ENCODE peak calls at places on chromosomes 1 and 21, in seven cellular contexts. One of them, this sample, is unnamed.

GRCh38 chr1:25653558-25653957 is 37.0 kb downstream of the MAN1C1 start:
- DNase-seq in CD8-positive, alpha-beta T cell: no peak
- DNase-seq in prostate gland: no peak
- DNase-seq in fibroblast of mammary gland: no peak
- DNase-seq in ovary: no peak
- DNase-seq in left lung: no peak
- DNase-seq in GM23248: no peak
- DNase-seq in this sample: no peak

GRCh38 chr1:26626994-26627393 is 68.8 kb upstream of the ARID1A start:
- DNase-seq in CD8-positive, alpha-beta T cell: no peak
- DNase-seq in prostate gland: no peak
- DNase-seq in fibroblast of mammary gland: peak; percentile 31
- DNase-seq in ovary: no peak
- DNase-seq in left lung: no peak
- DNase-seq in GM23248: peak; percentile 74
- DNase-seq in this sample: peak; percentile 71

GRCh38 chr1:117753652-117754051 is 147.8 kb downstream of the TENT5C start:
- DNase-seq in CD8-positive, alpha-beta T cell: no peak
- DNase-seq in prostate gland: no peak
- DNase-seq in fibroblast of mammary gland: peak; percentile 73
- DNase-seq in ovary: no peak
- DNase-seq in left lung: no peak
- DNase-seq in GM23248: peak; percentile 80
- DNase-seq in this sample: peak; percentile 33

GRCh38 chr1:81190003-81190402 is 610.7 kb upstream of the ADGRL2 start:
- DNase-seq in CD8-positive, alpha-beta T cell: no peak
- DNase-seq in prostate gland: no peak
- DNase-seq in fibroblast of mammary gland: no peak
- DNase-seq in ovary: no peak
- DNase-seq in left lung: no peak
- DNase-seq in GM23248: no peak
- DNase-seq in this sample: no peak

GRCh38 chr1:80155371-80155770 is 1148.8 kb upstream of the ADGRL4 start:
- DNase-seq in CD8-positive, alpha-beta T cell: no peak
- DNase-seq in prostate gland: no peak
- DNase-seq in fibroblast of mammary gland: peak; percentile 21
- DNase-seq in ovary: no peak
- DNase-seq in left lung: no peak
- DNase-seq in GM23248: no peak
- DNase-seq in this sample: no peak

GRCh38 chr1:56459260-56459659 is 120.1 kb downstream of the PLPP3 start:
- DNase-seq in CD8-positive, alpha-beta T cell: no peak
- DNase-seq in prostate gland: no peak
- DNase-seq in fibroblast of mammary gland: no peak
- DNase-seq in ovary: no peak
- DNase-seq in left lung: no peak
- DNase-seq in GM23248: no peak
- DNase-seq in this sample: no peak

GRCh38 chr1:89112871-89113613 is 12.9 kb downstream of the GBP2 start:
- DNase-seq in CD8-positive, alpha-beta T cell: no peak
- DNase-seq in prostate gland: no peak
- DNase-seq in fibroblast of mammary gland: no peak
- DNase-seq in ovary: no peak
- DNase-seq in left lung: no peak
- DNase-seq in GM23248: no peak
- DNase-seq in this sample: no peak

GRCh38 chr1:181588631-181589030 is 105.3 kb downstream of the CACNA1E start:
- DNase-seq in CD8-positive, alpha-beta T cell: no peak
- DNase-seq in prostate gland: no peak
- DNase-seq in fibroblast of mammary gland: no peak
- DNase-seq in ovary: no peak
- DNase-seq in left lung: no peak
- DNase-seq in GM23248: no peak
- DNase-seq in this sample: no peak

GRCh38 chr1:183942933-183943693 is 94.4 kb downstream of the COLGALT2 start:
- DNase-seq in CD8-positive, alpha-beta T cell: no peak
- DNase-seq in prostate gland: no peak
- DNase-seq in fibroblast of mammary gland: peak; percentile 100
- DNase-seq in ovary: no peak
- DNase-seq in left lung: peak; percentile 50
- DNase-seq in GM23248: peak; percentile 67
- DNase-seq in this sample: peak; percentile 92

GRCh38 chr21:21018841-21019240 is 20.6 kb downstream of the NCAM2 start:
- DNase-seq in CD8-positive, alpha-beta T cell: no peak
- DNase-seq in prostate gland: no peak
- DNase-seq in fibroblast of mammary gland: no peak
- DNase-seq in ovary: no peak
- DNase-seq in left lung: no peak
- DNase-seq in GM23248: no peak
- DNase-seq in this sample: no peak

GRCh38 chr1:68320349-68320748 is 88.0 kb upstream of the WLS start:
- DNase-seq in CD8-positive, alpha-beta T cell: no peak
- DNase-seq in prostate gland: no peak
- DNase-seq in fibroblast of mammary gland: no peak
- DNase-seq in ovary: no peak
- DNase-seq in left lung: no peak
- DNase-seq in GM23248: no peak
- DNase-seq in this sample: no peak

GRCh38 chr21:45322960-45323461 is 35.3 kb upstream of the POFUT2 start:
- DNase-seq in CD8-positive, alpha-beta T cell: no peak
- DNase-seq in prostate gland: no peak
- DNase-seq in fibroblast of mammary gland: peak; percentile 70
- DNase-seq in ovary: peak; percentile 79
- DNase-seq in left lung: no peak
- DNase-seq in GM23248: peak; percentile 72
- DNase-seq in this sample: no peak

GRCh38 chr21:40793057-40793456 is 53.9 kb downstream of the DSCAM start:
- DNase-seq in CD8-positive, alpha-beta T cell: no peak
- DNase-seq in prostate gland: no peak
- DNase-seq in fibroblast of mammary gland: no peak
- DNase-seq in ovary: no peak
- DNase-seq in left lung: no peak
- DNase-seq in GM23248: no peak
- DNase-seq in this sample: peak; percentile 84

GRCh38 chr1:245717611-245718010 is 562.8 kb downstream of the KIF26B start:
- DNase-seq in CD8-positive, alpha-beta T cell: no peak
- DNase-seq in prostate gland: no peak
- DNase-seq in fibroblast of mammary gland: no peak
- DNase-seq in ovary: no peak
- DNase-seq in left lung: no peak
- DNase-seq in GM23248: no peak
- DNase-seq in this sample: no peak

GRCh38 chr1:111436726-111437125 is 9.2 kb upstream of the OVGP1 start:
- DNase-seq in CD8-positive, alpha-beta T cell: no peak
- DNase-seq in prostate gland: no peak
- DNase-seq in fibroblast of mammary gland: peak; percentile 57
- DNase-seq in ovary: no peak
- DNase-seq in left lung: no peak
- DNase-seq in GM23248: peak; percentile 41
- DNase-seq in this sample: no peak

GRCh38 chr1:58812926-58813325 is 29.1 kb upstream of the JUN start:
- DNase-seq in CD8-positive, alpha-beta T cell: peak; percentile 44
- DNase-seq in prostate gland: no peak
- DNase-seq in fibroblast of mammary gland: no peak
- DNase-seq in ovary: no peak
- DNase-seq in left lung: no peak
- DNase-seq in GM23248: no peak
- DNase-seq in this sample: no peak

GRCh38 chr1:218025454-218025853 is 259.6 kb upstream of the RRP15 start:
- DNase-seq in CD8-positive, alpha-beta T cell: no peak
- DNase-seq in prostate gland: no peak
- DNase-seq in fibroblast of mammary gland: no peak
- DNase-seq in ovary: no peak
- DNase-seq in left lung: no peak
- DNase-seq in GM23248: peak; percentile 17
- DNase-seq in this sample: peak; percentile 18

DNA sequence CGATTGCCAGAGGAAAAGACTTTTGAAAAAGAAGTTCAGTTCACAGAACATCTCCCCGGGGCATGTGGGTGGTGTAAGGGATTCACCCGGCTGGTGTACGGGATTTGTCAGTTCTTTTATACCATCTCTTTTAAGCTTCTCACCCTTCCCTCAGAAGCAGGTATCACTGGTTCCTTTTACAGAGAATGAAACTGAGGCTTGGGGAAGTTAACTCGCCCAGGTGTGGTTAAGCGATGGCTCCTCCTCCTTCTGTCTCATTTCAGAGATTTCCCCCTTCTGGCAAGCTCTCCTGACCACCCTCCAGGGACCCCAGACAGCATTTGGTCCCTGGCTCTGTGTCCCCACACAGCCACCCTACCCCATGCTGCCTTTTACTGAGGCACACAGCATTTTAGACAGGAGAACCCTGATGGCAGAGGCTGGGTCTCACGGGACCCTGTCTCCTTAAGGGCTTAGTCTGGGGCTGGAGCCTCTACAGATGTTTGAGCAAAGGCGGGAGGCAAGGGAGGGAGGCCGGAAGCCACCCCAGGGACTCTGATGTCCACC is 2.8 kb upstream of the ECE1 start:
- DNase-seq in CD8-positive, alpha-beta T cell: peak; percentile 50
- DNase-seq in prostate gland: no peak
- DNase-seq in fibroblast of mammary gland: no peak
- DNase-seq in ovary: no peak
- DNase-seq in left lung: no peak
- DNase-seq in GM23248: no peak
- DNase-seq in this sample: no peak
- H3K4me3 ChIP-seq in CD8-positive, alpha-beta T cell: peak overlapping the region; percentile 86
- H3K4me3 ChIP-seq in prostate gland: no peak overlapping the region
- H3K4me3 ChIP-seq in fibroblast of mammary gland: no peak overlapping the region
- H3K4me3 ChIP-seq in ovary: no peak overlapping the region
- H3K4me3 ChIP-seq in left lung: no peak overlapping the region
- H3K4me3 ChIP-seq in GM23248: no peak overlapping the region
- H3K4me3 ChIP-seq in this sample: no peak overlapping the region

GRCh38 chr1:247332215-247332900 is 691 bp upstream of the ZNF496 start:
- DNase-seq in CD8-positive, alpha-beta T cell: peak; percentile 56
- DNase-seq in prostate gland: peak; percentile 20
- DNase-seq in fibroblast of mammary gland: peak; percentile 44
- DNase-seq in ovary: peak; percentile 74
- DNase-seq in left lung: peak; percentile 58
- DNase-seq in GM23248: peak; percentile 74
- DNase-seq in this sample: peak; percentile 73

GRCh38 chr1:247331172-247331525 is 518 bp downstream of the ZNF496 start:
- DNase-seq in CD8-positive, alpha-beta T cell: peak; percentile 70
- DNase-seq in prostate gland: peak; percentile 72
- DNase-seq in fibroblast of mammary gland: peak; percentile 69
- DNase-seq in ovary: peak; percentile 79
- DNase-seq in left lung: peak; percentile 87
- DNase-seq in GM23248: peak; percentile 90
- DNase-seq in this sample: peak; percentile 84

GRCh38 chr1:247334378-247335133 is 2.9 kb upstream of the ZNF496 start:
- DNase-seq in CD8-positive, alpha-beta T cell: no peak
- DNase-seq in prostate gland: no peak
- DNase-seq in fibroblast of mammary gland: no peak
- DNase-seq in ovary: no peak
- DNase-seq in left lung: no peak
- DNase-seq in GM23248: no peak
- DNase-seq in this sample: no peak

GRCh38 chr1:247331526-247332214 is at the start of gene ZNF496:
- DNase-seq in CD8-positive, alpha-beta T cell: peak; percentile 65
- DNase-seq in prostate gland: peak; percentile 81
- DNase-seq in fibroblast of mammary gland: peak; percentile 85
- DNase-seq in ovary: peak; percentile 90
- DNase-seq in left lung: peak; percentile 77
- DNase-seq in GM23248: peak; percentile 86
- DNase-seq in this sample: peak; percentile 93

GRCh38 chr1:247332901-247333361 is 1.3 kb upstream of the ZNF496 start:
- DNase-seq in CD8-positive, alpha-beta T cell: no peak
- DNase-seq in prostate gland: peak; percentile 48
- DNase-seq in fibroblast of mammary gland: peak; percentile 38
- DNase-seq in ovary: no peak
- DNase-seq in left lung: peak; percentile 73
- DNase-seq in GM23248: peak; percentile 60
- DNase-seq in this sample: peak; percentile 35
- H3K4me3 ChIP-seq in CD8-positive, alpha-beta T cell: peak overlapping the region; percentile 40
- H3K4me3 ChIP-seq in prostate gland: peak overlapping the region; percentile 86
- H3K4me3 ChIP-seq in fibroblast of mammary gland: peak overlapping the region; percentile 80
- H3K4me3 ChIP-seq in ovary: peak overlapping the region; percentile 82
- H3K4me3 ChIP-seq in left lung: peak overlapping the region; percentile 95
- H3K4me3 ChIP-seq in GM23248: peak overlapping the region; percentile 90
- H3K4me3 ChIP-seq in this sample: peak overlapping the region; percentile 100

DNA sequence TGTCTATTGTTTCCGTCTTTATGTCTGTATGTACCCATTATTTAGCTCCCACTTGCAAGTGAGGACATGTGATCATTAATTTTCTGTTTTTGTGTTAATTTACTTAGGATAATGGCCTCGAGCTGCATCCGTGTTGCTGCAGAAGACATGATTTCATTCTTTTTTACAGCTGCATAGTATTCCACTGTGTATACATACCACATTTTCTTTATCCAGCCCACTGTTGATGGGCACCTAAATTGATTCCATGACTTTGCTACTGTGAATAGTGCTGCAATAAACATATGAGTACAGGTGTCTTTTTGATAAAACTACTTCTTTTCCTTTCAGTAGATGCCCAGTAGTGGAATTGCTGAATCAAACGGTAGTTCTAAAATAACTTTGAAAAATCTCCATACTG is 12.7 kb upstream of the SLAMF1 start:
- DNase-seq in CD8-positive, alpha-beta T cell: no peak
- DNase-seq in prostate gland: no peak
- DNase-seq in fibroblast of mammary gland: no peak
- DNase-seq in ovary: no peak
- DNase-seq in left lung: no peak
- DNase-seq in GM23248: no peak
- DNase-seq in this sample: no peak
- H3K4me3 ChIP-seq in CD8-positive, alpha-beta T cell: no peak overlapping the region
- H3K4me3 ChIP-seq in prostate gland: no peak overlapping the region
- H3K4me3 ChIP-seq in fibroblast of mammary gland: no peak overlapping the region
- H3K4me3 ChIP-seq in ovary: no peak overlapping the region
- H3K4me3 ChIP-seq in left lung: no peak overlapping the region
- H3K4me3 ChIP-seq in GM23248: no peak overlapping the region
- H3K4me3 ChIP-seq in this sample: no peak overlapping the region

GRCh38 chr1:34266127-34266951 is 89.6 kb downstream of the C1orf94 start:
- DNase-seq in CD8-positive, alpha-beta T cell: no peak
- DNase-seq in prostate gland: no peak
- DNase-seq in fibroblast of mammary gland: no peak
- DNase-seq in ovary: no peak
- DNase-seq in left lung: no peak
- DNase-seq in GM23248: peak; percentile 34
- DNase-seq in this sample: no peak
- H3K4me3 ChIP-seq in CD8-positive, alpha-beta T cell: no peak overlapping the region
- H3K4me3 ChIP-seq in prostate gland: no peak overlapping the region
- H3K4me3 ChIP-seq in fibroblast of mammary gland: no peak overlapping the region
- H3K4me3 ChIP-seq in ovary: no peak overlapping the region
- H3K4me3 ChIP-seq in left lung: no peak overlapping the region
- H3K4me3 ChIP-seq in GM23248: no peak overlapping the region
- H3K4me3 ChIP-seq in this sample: no peak overlapping the region

DNA sequence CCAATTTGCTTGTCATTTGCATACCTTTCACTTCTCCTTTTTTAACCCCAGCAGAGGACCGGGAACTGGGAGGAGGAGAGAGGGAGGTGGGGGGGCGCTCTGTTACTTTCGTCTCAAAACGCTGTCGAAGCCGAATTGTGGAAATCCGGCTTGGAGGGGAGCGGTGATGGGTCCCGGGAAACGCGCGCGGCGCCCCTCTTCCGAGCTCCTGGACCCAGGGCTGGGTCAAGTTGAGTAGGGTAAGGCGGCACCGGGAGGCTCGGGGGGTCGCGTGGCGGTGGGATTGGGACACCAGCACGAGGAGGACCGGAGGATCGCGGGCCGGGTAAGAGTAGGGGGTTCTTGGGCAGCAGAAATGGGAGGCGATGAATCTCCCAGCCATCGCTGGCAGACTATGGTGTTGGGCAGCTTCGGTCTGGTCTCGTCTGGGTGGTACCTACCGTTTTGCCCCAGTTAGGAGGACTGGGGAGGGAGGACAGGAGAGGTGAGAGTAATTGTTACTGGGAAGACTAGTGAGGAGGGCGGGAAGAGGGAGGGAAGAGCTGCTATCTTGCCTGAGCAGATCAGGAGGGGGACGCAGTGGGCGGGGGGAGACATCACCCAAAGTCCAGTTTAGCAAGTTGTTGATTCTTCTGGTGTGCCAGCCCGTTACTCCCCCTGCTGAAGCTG is 1.4 kb downstream of the PROX1 start:
- DNase-seq in CD8-positive, alpha-beta T cell: no peak
- DNase-seq in prostate gland: no peak
- DNase-seq in fibroblast of mammary gland: no peak
- DNase-seq in ovary: peak; percentile 69
- DNase-seq in left lung: no peak
- DNase-seq in GM23248: no peak
- DNase-seq in this sample: no peak
- H3K4me3 ChIP-seq in CD8-positive, alpha-beta T cell: no peak overlapping the region
- H3K4me3 ChIP-seq in prostate gland: peak overlapping the region; percentile 52
- H3K4me3 ChIP-seq in fibroblast of mammary gland: peak overlapping the region; percentile 63
- H3K4me3 ChIP-seq in ovary: peak overlapping the region; percentile 53
- H3K4me3 ChIP-seq in left lung: peak overlapping the region; percentile 46
- H3K4me3 ChIP-seq in GM23248: peak overlapping the region; percentile 91
- H3K4me3 ChIP-seq in this sample: peak overlapping the region; percentile 42

This sample was measured in MG63.